ENCODE peak calls at places on chromosomes 6 and 20, in six cellular contexts. D, B, L, E, Y and P are unnamed samples.

GRCh38 chr20:58706975-58707681 is 14.5 kb downstream of the NPEPL1 start:
- DNase-seq in D (no peak), B (peak), L (no peak), E (no peak), Y (no peak), P (no peak)

GRCh38 chr6:88662163-88662580 is 301.2 kb downstream of the RNGTT start:
- DNase-seq in D (no peak), B (no peak), L (no peak), E (no peak), Y (no peak), P (no peak)

GRCh38 chr6:11366183-11366933 is 133.9 kb upstream of the NEDD9 start:
- DNase-seq in D (no peak), B (no peak), L (no peak), E (no peak), Y (no peak), P (no peak)

GRCh38 chr20:56460459-56460858 is 8.0 kb upstream of the RTF2 start:
- DNase-seq in D (no peak), B (no peak), L (no peak), E (no peak), Y (no peak), P (no peak)

GRCh38 chr6:26065952-26066380 is 21.3 kb upstream of the HFE start:
- DNase-seq in D (peak), B (peak), L (peak), E (peak), Y (peak), P (peak)

GRCh38 chr6:31354248-31354647 is 2.7 kb downstream of the HLA-B start:
- DNase-seq in D (no peak), B (no peak), L (no peak), E (no peak), Y (no peak), P (no peak)

GRCh38 chr20:61896058-61896961 is 169.4 kb downstream of the TAF4 start:
- DNase-seq in D (peak), B (no peak), L (peak), E (peak), Y (peak), P (peak)

GRCh38 chr6:28600188-28600587 is 74.5 kb downstream of the GPX5 start:
- DNase-seq in D (no peak), B (no peak), L (no peak), E (no peak), Y (no peak), P (no peak)

GRCh38 chr20:57656252-57656820 is 36.1 kb upstream of the ZBP1 start:
- DNase-seq in D (no peak), B (no peak), L (no peak), E (peak), Y (peak), P (peak)

GRCh38 chr20:9458075-9458818 is 56.1 kb upstream of the LAMP5 start:
- DNase-seq in D (no peak), B (no peak), L (peak), E (no peak), Y (peak), P (no peak)

GRCh38 chr6:110874880-110875547 is 429 bp downstream of the AMD1 start:
- DNase-seq in D (peak), B (no peak), L (no peak), E (peak), Y (peak), P (peak)

GRCh38 chr6:136334465-136334846 is 44.8 kb upstream of the BCLAF1 start:
- DNase-seq in D (no peak), B (no peak), L (no peak), E (no peak), Y (no peak), P (no peak)

GRCh38 chr6:155201461-155202226 is 62.2 kb upstream of the CLDN20 start:
- DNase-seq in D (no peak), B (no peak), L (peak), E (peak), Y (no peak), P (peak)

GRCh38 chr6:113362542-113363430 is 494.4 kb upstream of the MARCKS start:
- DNase-seq in D (no peak), B (no peak), L (peak), E (no peak), Y (no peak), P (no peak)

GRCh38 chr6:24520929-24521546 is 26.3 kb downstream of the ALDH5A1 start:
- DNase-seq in D (no peak), B (no peak), L (peak), E (peak), Y (peak), P (peak)

GRCh38 chr6:25934181-25934580 is 3.7 kb upstream of the SLC17A2 start:
- DNase-seq in D (no peak), B (no peak), L (no peak), E (no peak), Y (no peak), P (no peak)

GRCh38 chr20:57716202-57716601 is 6.4 kb upstream of the PMEPA1 start:
- DNase-seq in D (no peak), B (no peak), L (peak), E (no peak), Y (no peak), P (peak)

GRCh38 chr6:71929047-71929446 is 42.7 kb downstream of the RIMS1 start:
- DNase-seq in D (no peak), B (no peak), L (no peak), E (no peak), Y (no peak), P (no peak)

GRCh38 chr20:56628015-56628872 is 862 bp upstream of the TFAP2C start:
- DNase-seq in D (no peak), B (no peak), L (no peak), E (no peak), Y (peak), P (peak)

GRCh38 chr6:27208042-27208441 is 39.5 kb upstream of the PRSS16 start:
- DNase-seq in D (no peak), B (no peak), L (no peak), E (no peak), Y (no peak), P (no peak)

GRCh38 chr6:2531426-2532208 is 219.1 kb downstream of the MYLK4 start:
- DNase-seq in D (no peak), B (no peak), L (peak), E (no peak), Y (no peak), P (peak)

GRCh38 chr20:24890286-24890685 is 58.8 kb upstream of the CST7 start:
- DNase-seq in D (no peak), B (no peak), L (no peak), E (no peak), Y (no peak), P (no peak)

GRCh38 chr6:118551063-118551672 is 3.1 kb downstream of the PLN start:
- DNase-seq in D (no peak), B (no peak), L (peak), E (peak), Y (no peak), P (no peak)

GRCh38 chr6:73694711-73695411 is 1.1 kb upstream of the CD109 start:
- DNase-seq in D (no peak), B (no peak), L (peak), E (peak), Y (no peak), P (peak)

GRCh38 chr6:125577263-125577662 is 172.2 kb upstream of the HEY2 start:
- DNase-seq in D (no peak), B (no peak), L (no peak), E (no peak), Y (no peak), P (no peak)

GRCh38 chr6:48199502-48199901 is 88.5 kb upstream of the PTCHD4 start:
- DNase-seq in D (no peak), B (no peak), L (no peak), E (no peak), Y (no peak), P (no peak)

GRCh38 chr6:91079939-91080338 is 493.1 kb upstream of the MAP3K7 start:
- DNase-seq in D (no peak), B (no peak), L (no peak), E (no peak), Y (no peak), P (no peak)

GRCh38 chr6:15352884-15353283 is 107.0 kb downstream of the JARID2 start:
- DNase-seq in D (no peak), B (no peak), L (no peak), E (no peak), Y (no peak), P (no peak)